ENCODE peak calls at places on chromosomes 5 and 9, in six cellular contexts. W is RPMI8226; N is thyroid gland; R is activated CD8-positive, alpha-beta memory T cell treated with anti-CD3 and anti-CD28 coated beads for 1 hour; K is stimulated activated CD8-positive, alpha-beta memory T cell treated with anti-CD3 and anti-CD28 coated beads, Interleukin-7, amount 100 ng/mL, for 4 hours; S is astrocyte. G is an unnamed sample.

GRCh38 chr5:1468247-1468612 is 23.0 kb upstream of the SLC6A3 start:
- DNase-seq in N (peak; percentile 63), K (no peak), S (no peak), W (no peak), R (no peak), G (no peak)

GRCh38 chr5:129973716-129974426 is 69.6 kb downstream of the CHSY3 start:
- DNase-seq in W (no peak), N (no peak), R (no peak), S (peak; percentile 74), K (no peak), G (peak; percentile 85)

GRCh38 chr5:114924784-114925183 is 244.9 kb downstream of the TRIM36 start:
- DNase-seq in W (no peak), S (no peak), R (no peak), N (no peak), K (no peak), G (no peak)

GRCh38 chr5:57749396-57749795 is 266.8 kb upstream of the ACTBL2 start:
- DNase-seq in N (no peak), W (no peak), K (no peak), S (no peak), R (no peak), G (no peak)

GRCh38 chr5:172577510-172577909 is 63.6 kb upstream of the NEURL1B start:
- DNase-seq in N (no peak), R (no peak), K (no peak), S (no peak), W (no peak), G (no peak)

GRCh38 chr9:129436751-129437625 is 183.9 kb downstream of the C9orf50 start:
- DNase-seq in R (no peak), S (peak; percentile 60), N (peak; percentile 86), K (no peak), W (peak; percentile 82), G (no peak)

GRCh38 chr5:132742158-132742557 is 4.8 kb upstream of the KIF3A start:
- DNase-seq in R (no peak), K (no peak), N (no peak), S (no peak), W (no peak), G (no peak)

GRCh38 chr5:31116466-31117031 is 76.9 kb upstream of the CDH6 start:
- DNase-seq in K (no peak), S (no peak), R (no peak), W (no peak), N (no peak), G (no peak)

GRCh38 chr5:26492835-26493459 is 545.4 kb downstream of the CDH9 start:
- DNase-seq in K (no peak), W (no peak), S (no peak), R (no peak), N (no peak), G (no peak)

GRCh38 chr5:171692106-171692505 is 93.5 kb upstream of the SMIM23 start:
- DNase-seq in W (peak; percentile 71), K (no peak), S (no peak), N (no peak), R (no peak), G (no peak)

GRCh38 chr9:95736891-95737522 is 138.5 kb upstream of the ERCC6L2 start:
- DNase-seq in N (peak; percentile 8), S (no peak), K (no peak), R (no peak), W (no peak), G (no peak)

GRCh38 chr9:129023036-129023907 is 4.9 kb downstream of the SH3GLB2 start:
- DNase-seq in W (peak; percentile 63), K (no peak), N (peak; percentile 12), R (no peak), S (peak; percentile 70), G (no peak)

GRCh38 chr5:172565455-172565854 is 75.6 kb upstream of the NEURL1B start:
- DNase-seq in R (no peak), W (no peak), K (no peak), S (no peak), N (no peak), G (no peak)

GRCh38 chr9:85156652-85157051 is 487.1 kb downstream of the NTRK2 start:
- DNase-seq in K (no peak), R (no peak), S (no peak), W (no peak), N (no peak), G (no peak)

GRCh38 chr5:55841976-55842375 is 9.2 kb upstream of the IL31RA start:
- DNase-seq in S (no peak), W (no peak), K (no peak), N (no peak), R (no peak), G (no peak)

GRCh38 chr9:92983984-92984589 is 36.8 kb downstream of the FGD3 start:
- DNase-seq in K (no peak), N (no peak), R (no peak), S (no peak), W (peak; percentile 36), G (peak; percentile 14)

GRCh38 chr5:140244525-140245025 is 58.3 kb downstream of the PFDN1 start:
- DNase-seq in N (peak; percentile 93), W (peak; percentile 73), K (peak; percentile 52), R (peak; percentile 34), S (peak; percentile 72), G (peak; percentile 51)

GRCh38 chr9:9625248-9625647 is 987.6 kb downstream of the PTPRD start:
- DNase-seq in W (no peak), K (no peak), S (no peak), R (no peak), N (no peak), G (no peak)

GRCh38 chr5:117266237-117266725 is 691.7 kb upstream of the SEMA6A start:
- DNase-seq in S (no peak), R (no peak), W (no peak), K (no peak), N (no peak), G (no peak)

GRCh38 chr5:174384509-174384947 is 339.0 kb downstream of the NSG2 start:
- DNase-seq in K (no peak), S (peak; percentile 81), W (no peak), R (no peak), N (no peak), G (no peak)

GRCh38 chr5:151107084-151107483 is 26.2 kb upstream of the TNIP1 start:
- DNase-seq in K (no peak), N (no peak), S (no peak), W (no peak), R (no peak), G (no peak)

GRCh38 chr5:142439208-142439607 is 114.4 kb upstream of the SPRY4 start:
- DNase-seq in S (no peak), R (no peak), W (no peak), K (no peak), N (no peak), G (no peak)

GRCh38 chr9:74379718-74380117 is 117.4 kb upstream of the RORB start:
- DNase-seq in S (peak; percentile 14), W (peak; percentile 12), N (peak; percentile 47), R (no peak), K (no peak), G (no peak)

GRCh38 chr5:180035532-180035931 is 36.0 kb downstream of the RNF130 start:
- DNase-seq in N (no peak), S (no peak), W (no peak), R (no peak), K (no peak), G (no peak)

GRCh38 chr5:127957183-127957582 is 126.4 kb upstream of the SLC12A2 start:
- DNase-seq in R (no peak), N (no peak), K (no peak), S (peak; percentile 52), W (no peak), G (no peak)

GRCh38 chr9:114246558-114246957 is 76.3 kb upstream of the ORM1 start:
- DNase-seq in R (no peak), K (no peak), N (no peak), S (peak; percentile 50), W (no peak), G (no peak)

GRCh38 chr5:66808663-66809062 is 212.5 kb downstream of the MAST4 start:
- DNase-seq in N (no peak), K (no peak), S (no peak), W (no peak), R (no peak), G (no peak)

GRCh38 chr9:19154135-19154612 is 26.9 kb upstream of the PLIN2 start:
- DNase-seq in K (no peak), N (peak; percentile 6), S (peak; percentile 87), W (no peak), R (no peak), G (peak; percentile 42)

GRCh38 chr5:38648703-38649291 is 92.4 kb upstream of the LIFR start:
- DNase-seq in R (no peak), N (no peak), K (no peak), W (no peak), S (no peak), G (no peak)

GRCh38 chr9:133477992-133478850 is 678 bp downstream of the SLC2A6 start:
- DNase-seq in K (no peak), S (no peak), R (no peak), W (peak; percentile 84), N (no peak), G (no peak)

G was measured in foreskin melanocyte.